ENCODE peak calls at places on chromosome 20, in seven cellular contexts. P, J, H, Q, O, M and V are unnamed samples.

GRCh38 chr20:11431613-11432012 is 486.1 kb upstream of the BTBD3 start:
- DNase-seq in Q (no peak), O (no peak), J (no peak), P (no peak), M (no peak), H (no peak), V (no peak)

GRCh38 chr20:53920647-53921245 is 149.6 kb downstream of the BCAS1 start:
- DNase-seq in Q (no peak), M (no peak), O (no peak), P (no peak), H (no peak), J (no peak), V (no peak)

GRCh38 chr20:32959351-32960221 is 44.6 kb downstream of the SUN5 start:
- DNase-seq in H (no peak), Q (no peak), O (no peak), M (no peak), J (no peak), P (peak; percentile 55), V (no peak)

GRCh38 chr20:1830240-1830639 is 65.0 kb upstream of the SIRPA start:
- DNase-seq in O (no peak), J (no peak), P (no peak), H (no peak), Q (no peak), M (peak; percentile 61), V (no peak)

GRCh38 chr20:50189681-50190250 is 864 bp upstream of the CEBPB start:
- DNase-seq in H (no peak), M (no peak), P (no peak), J (no peak), Q (peak; percentile 79), O (no peak), V (no peak)

GRCh38 chr20:24328901-24329300 is 140.5 kb upstream of the SYNDIG1 start:
- DNase-seq in H (no peak), Q (no peak), O (no peak), M (no peak), J (no peak), P (no peak), V (no peak)

GRCh38 chr20:3674995-3675900 is 6.6 kb downstream of the ADAM33 start:
- DNase-seq in J (no peak), H (no peak), M (no peak), Q (no peak), P (no peak), O (no peak), V (no peak)

GRCh38 chr20:41367393-41367695 is 726 bp upstream of the EMILIN3 start:
- DNase-seq in M (no peak), O (no peak), P (no peak), H (no peak), J (no peak), Q (no peak), V (no peak)

GRCh38 chr20:34754611-34755010 is 50.5 kb downstream of the TP53INP2 start:
- DNase-seq in P (no peak), H (no peak), M (no peak), O (no peak), Q (no peak), J (no peak), V (no peak)

GRCh38 chr20:35369804-35370203 is 42.0 kb downstream of the UQCC1 start:
- DNase-seq in O (no peak), J (no peak), M (no peak), P (no peak), H (no peak), Q (peak; percentile 64), V (no peak)

DNA sequence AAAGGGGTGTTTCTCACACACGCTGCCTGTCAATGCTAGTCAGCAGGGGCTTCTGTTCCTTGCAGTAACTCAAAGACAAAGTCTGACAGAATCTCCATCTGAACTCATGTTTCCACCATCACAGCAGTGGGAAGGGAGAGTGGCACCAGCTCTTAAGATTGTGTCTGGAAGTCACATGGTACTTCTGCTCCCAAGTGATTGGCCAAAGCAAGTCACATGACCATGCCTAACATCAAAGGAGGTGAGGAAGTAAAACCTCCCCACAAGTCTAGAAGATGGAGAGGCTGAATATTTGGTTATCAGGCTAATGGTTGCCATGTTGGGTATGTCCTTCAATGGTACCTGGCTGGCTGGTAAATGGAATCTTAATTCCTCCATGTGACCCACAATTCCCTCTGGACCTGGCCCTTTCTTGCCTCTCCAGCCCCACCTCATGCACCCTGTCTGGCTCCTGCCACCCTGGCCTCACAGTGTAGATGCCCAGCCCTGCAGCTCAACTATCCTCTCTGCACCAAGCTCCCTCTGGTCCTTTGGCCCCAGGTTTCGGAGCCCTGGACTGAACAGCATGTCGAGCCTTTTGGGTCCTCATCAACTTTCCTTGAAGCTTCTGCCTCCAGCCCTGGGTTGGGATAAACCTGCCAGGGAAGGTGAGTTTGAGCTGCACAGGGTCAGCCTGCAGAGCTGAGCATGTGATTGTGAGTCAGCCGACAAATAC is 51.0 kb upstream of the PMEPA1 start:
- DNase-seq in O (no peak), J (no peak), P (no peak), M (no peak), H (no peak), Q (no peak), V (no peak)
- TF ChIP-seq TAF1 in O (no peak), J (no peak), P (no peak), M (no peak), H (no peak), Q (no peak), V (no peak)

DNA sequence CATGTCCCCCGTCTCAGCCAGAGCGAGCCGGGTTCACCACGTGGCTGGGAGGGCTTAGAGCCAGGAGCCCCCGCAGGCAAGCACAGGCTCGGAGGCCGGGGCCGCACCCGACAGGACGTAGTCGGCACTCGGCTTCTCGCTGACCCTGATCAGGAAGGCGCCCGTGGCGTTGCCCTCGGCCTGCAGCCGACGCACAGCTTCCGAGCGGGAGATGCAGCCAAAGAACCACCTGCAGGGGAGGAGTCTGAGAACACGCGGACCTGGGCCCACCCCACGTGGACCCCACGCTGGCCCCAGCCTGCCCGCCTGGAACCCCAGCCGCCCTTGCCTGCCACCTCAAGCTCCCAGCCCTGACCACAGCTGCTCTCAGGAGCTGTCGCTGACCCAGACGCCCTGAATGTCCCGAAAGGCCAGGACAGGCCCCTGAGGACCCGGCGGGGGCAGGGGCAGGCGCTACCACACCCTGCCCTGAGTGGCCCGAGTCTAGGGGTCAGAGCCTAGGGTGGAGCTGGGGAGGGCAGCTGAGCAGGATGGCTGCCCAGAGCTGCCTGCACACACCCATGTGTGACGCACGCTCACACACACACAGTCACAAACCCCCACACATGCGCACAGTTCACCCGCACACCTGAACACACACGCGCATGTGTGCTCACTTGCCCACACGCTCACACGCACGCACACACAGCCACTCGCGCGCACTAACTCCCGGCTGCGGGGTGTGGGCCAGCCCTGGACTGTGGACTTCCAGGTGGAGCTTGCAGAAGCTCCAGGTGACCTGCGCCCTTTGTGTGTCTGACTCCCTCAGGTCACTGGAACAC is 2.1 kb downstream of the PTK6 start:
- DNase-seq in O (no peak), M (no peak), Q (no peak), H (no peak), J (no peak), P (no peak), V (no peak)
- TF ChIP-seq POLR2AphosphoS5 in O (no peak), M (no peak), Q (no peak), H (no peak), J (no peak), P (no peak), V (no peak)

DNA sequence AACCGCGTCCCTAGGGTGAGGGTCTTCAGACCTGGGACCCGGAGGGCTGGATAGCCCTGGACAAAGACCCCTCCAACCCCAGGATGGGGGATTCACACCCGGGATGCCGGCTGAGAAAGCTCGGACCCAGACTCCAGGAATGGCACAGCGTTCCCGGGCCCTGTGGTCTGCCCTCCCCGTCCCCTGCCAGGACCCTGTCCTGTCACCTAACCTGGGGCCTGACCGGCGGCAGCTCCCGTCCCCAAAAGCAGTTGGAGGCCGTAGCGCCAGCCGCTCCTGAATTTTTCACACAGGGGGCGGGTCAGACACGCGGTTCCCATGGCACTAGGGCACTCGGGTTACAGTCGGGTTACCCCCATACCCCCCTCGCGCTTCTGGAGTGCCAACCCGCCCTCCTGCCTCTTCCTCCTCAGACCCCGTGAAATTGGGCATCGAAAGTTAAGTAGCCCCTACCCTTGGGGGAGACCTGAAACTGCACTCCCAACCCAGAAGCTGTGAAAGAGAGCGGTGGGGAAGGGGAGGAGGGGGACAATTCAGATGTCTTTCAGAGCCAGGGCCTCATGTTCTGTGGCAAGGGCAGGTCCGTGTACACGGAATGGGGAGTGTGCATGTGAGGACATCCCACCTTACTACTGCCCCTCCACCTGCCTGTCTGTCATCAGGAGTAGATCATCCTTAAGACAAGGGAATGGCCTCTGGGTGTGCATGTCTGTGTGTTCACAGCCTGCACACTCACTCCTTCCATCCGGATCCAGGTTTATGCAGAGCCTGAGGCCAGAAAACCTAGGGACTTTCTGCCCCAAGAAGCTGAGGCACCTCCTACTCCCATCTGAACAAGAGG is 604 bp downstream of the REM1 start:
- DNase-seq in P (no peak), O (no peak), J (no peak), Q (no peak), M (no peak), H (no peak), V (no peak)
- TF ChIP-seq TAF1 in P (no peak), O (no peak), J (no peak), Q (no peak), M (no peak), H (no peak), V (no peak)

GRCh38 chr20:31859998-31860380 is 10.3 kb downstream of the DUSP15 start:
- DNase-seq in M (no peak), J (no peak), P (no peak), H (no peak), Q (no peak), O (no peak), V (no peak)

GRCh38 chr20:31860431-31861345 is 9.6 kb downstream of the DUSP15 start:
- DNase-seq in J (no peak), O (no peak), M (no peak), Q (no peak), P (no peak), H (no peak), V (no peak)

GRCh38 chr20:31862506-31862905 is 7.8 kb downstream of the DUSP15 start:
- DNase-seq in H (no peak), M (no peak), Q (no peak), O (no peak), J (no peak), P (no peak), V (no peak)

GRCh38 chr20:31862157-31862470 is 8.2 kb downstream of the DUSP15 start:
- DNase-seq in M (no peak), Q (no peak), P (no peak), J (no peak), H (no peak), O (no peak), V (no peak)

GRCh38 chr20:31861346-31862156 is 8.8 kb downstream of the DUSP15 start:
- DNase-seq in Q (peak; percentile 59), J (peak; percentile 99), H (peak; percentile 60), P (peak; percentile 96), M (peak; percentile 99), O (no peak), V (peak; percentile 95)
- TF ChIP-seq POLR2AphosphoS5 in Q (no peak), J (no peak), H (no peak), P (no peak), M (no peak), O (no peak), V (no peak)

GRCh38 chr20:8454137-8454712 is 322.2 kb downstream of the PLCB1 start:
- DNase-seq in H (no peak), O (peak; percentile 17), P (no peak), Q (peak; percentile 65), J (peak; percentile 3), M (peak; percentile 8), V (no peak)
- TF ChIP-seq TAF1 in H (no peak), O (no peak), P (no peak), Q (no peak), J (no peak), M (no peak), V (no peak)